ENCODE peak calls at places on chromosome 15, in six cellular contexts. O, U, Y, R, J and I are unnamed samples.

GRCh38 chr15:58487724-58488120 is 55.9 kb downstream of the LIPC start:
- DNase-seq in O (no peak), U (no peak), Y (no peak), R (no peak), J (no peak), I (no peak)

GRCh38 chr15:88865498-88866099 is 29.7 kb downstream of the HAPLN3 start:
- DNase-seq in O (no peak), U (no peak), Y (peak), R (no peak), J (no peak), I (no peak)

GRCh38 chr15:93037341-93038063 is 51.5 kb downstream of the RGMA start:
- DNase-seq in O (peak), U (no peak), Y (no peak), R (no peak), J (peak), I (peak)

GRCh38 chr15:55224892-55225291 is 28.2 kb upstream of the RSL24D1 start:
- DNase-seq in O (no peak), U (no peak), Y (no peak), R (no peak), J (no peak), I (no peak)

GRCh38 chr15:68407141-68407885 is 24.6 kb downstream of the ITGA11 start:
- DNase-seq in O (no peak), U (no peak), Y (no peak), R (peak), J (no peak), I (peak)

GRCh38 chr15:78840661-78841060 is 29.4 kb upstream of the ADAMTS7 start:
- DNase-seq in O (no peak), U (no peak), Y (no peak), R (no peak), J (no peak), I (peak)

GRCh38 chr15:31374489-31374888 is 47.9 kb downstream of the KLF13 start:
- DNase-seq in O (no peak), U (no peak), Y (no peak), R (no peak), J (no peak), I (peak)

GRCh38 chr15:25136119-25136518 is 181.3 kb downstream of the SNRPN start:
- DNase-seq in O (no peak), U (no peak), Y (no peak), R (no peak), J (no peak), I (peak)

GRCh38 chr15:81281925-81282895 is 41.7 kb downstream of the STARD5 start:
- DNase-seq in O (no peak), U (no peak), Y (no peak), R (no peak), J (no peak), I (no peak)

GRCh38 chr15:68817304-68818087 is 3.2 kb downstream of the ANP32A start:
- DNase-seq in O (peak), U (no peak), Y (peak), R (peak), J (peak), I (peak)

GRCh38 chr15:69424001-69424400 is 9.9 kb downstream of the KIF23 start:
- DNase-seq in O (no peak), U (no peak), Y (no peak), R (no peak), J (no peak), I (peak)

GRCh38 chr15:80999623-81000036 is 1.1 kb upstream of the TLNRD1 start:
- DNase-seq in O (no peak), U (no peak), Y (peak), R (peak), J (no peak), I (no peak)

GRCh38 chr15:34984884-34985630 is 3.0 kb downstream of the ZNF770 start:
- DNase-seq in O (no peak), U (no peak), Y (peak), R (no peak), J (no peak), I (no peak)

GRCh38 chr15:81331600-81331999 is 7.7 kb upstream of the STARD5 start:
- DNase-seq in O (no peak), U (no peak), Y (no peak), R (no peak), J (no peak), I (no peak)

GRCh38 chr15:36401586-36401966 is 177.8 kb upstream of the CDIN1 start:
- DNase-seq in O (no peak), U (no peak), Y (no peak), R (no peak), J (no peak), I (no peak)

GRCh38 chr15:26051771-26052685 is 188.9 kb upstream of the ATP10A start:
- DNase-seq in O (peak), U (peak), Y (peak), R (no peak), J (no peak), I (peak)

GRCh38 chr15:95690631-95691340 is 639.7 kb upstream of the NR2F2 start:
- DNase-seq in O (no peak), U (no peak), Y (peak), R (no peak), J (no peak), I (no peak)

DNA sequence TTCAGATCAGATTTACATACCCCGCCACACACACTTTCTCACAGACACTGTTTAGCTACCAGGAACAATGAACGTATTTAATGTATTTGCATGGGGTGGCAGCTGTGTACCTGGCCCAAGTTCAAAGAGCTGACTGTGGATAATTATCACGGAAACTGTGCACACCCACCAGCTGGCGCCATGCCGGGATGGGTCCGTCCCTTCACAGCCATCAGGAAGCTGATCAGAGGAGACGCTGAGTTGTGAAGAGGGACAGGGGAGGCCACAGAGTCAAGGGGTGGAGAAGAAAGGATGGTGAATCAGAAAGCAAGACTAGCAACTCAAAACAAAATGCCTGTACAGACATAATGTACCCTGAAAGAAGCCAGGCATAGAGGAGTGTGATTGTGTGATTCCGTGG is 13.1 kb upstream of the PLA2G4D start:
- DNase-seq in O (no peak), U (no peak), Y (no peak), R (peak), J (no peak), I (no peak)
- H3K4me3 ChIP-seq in O (no peak), U (no peak), Y (no peak), R (no peak), J (no peak), I (no peak)

GRCh38 chr15:48806151-48806550 is 4.7 kb downstream of the CEP152 start:
- DNase-seq in O (no peak), U (no peak), Y (no peak), R (no peak), J (no peak), I (peak)
- H3K4me3 ChIP-seq in O (no peak), U (no peak), Y (no peak), R (no peak), J (no peak), I (no peak)

GRCh38 chr15:40342421-40343313 is 1.9 kb upstream of the CCDC9B start:
- DNase-seq in O (no peak), U (no peak), Y (peak), R (no peak), J (peak), I (no peak)

GRCh38 chr15:40338921-40339620 is 1.7 kb downstream of the CCDC9B start:
- DNase-seq in O (peak), U (peak), Y (peak), R (no peak), J (peak), I (peak)

GRCh38 chr15:40340038-40340739 is 550 bp downstream of the CCDC9B start:
- DNase-seq in O (no peak), U (no peak), Y (peak), R (peak), J (peak), I (peak)

GRCh38 chr15:40339621-40339945 is 1.2 kb downstream of the CCDC9B start:
- DNase-seq in O (no peak), U (no peak), Y (no peak), R (no peak), J (peak), I (no peak)

DNA sequence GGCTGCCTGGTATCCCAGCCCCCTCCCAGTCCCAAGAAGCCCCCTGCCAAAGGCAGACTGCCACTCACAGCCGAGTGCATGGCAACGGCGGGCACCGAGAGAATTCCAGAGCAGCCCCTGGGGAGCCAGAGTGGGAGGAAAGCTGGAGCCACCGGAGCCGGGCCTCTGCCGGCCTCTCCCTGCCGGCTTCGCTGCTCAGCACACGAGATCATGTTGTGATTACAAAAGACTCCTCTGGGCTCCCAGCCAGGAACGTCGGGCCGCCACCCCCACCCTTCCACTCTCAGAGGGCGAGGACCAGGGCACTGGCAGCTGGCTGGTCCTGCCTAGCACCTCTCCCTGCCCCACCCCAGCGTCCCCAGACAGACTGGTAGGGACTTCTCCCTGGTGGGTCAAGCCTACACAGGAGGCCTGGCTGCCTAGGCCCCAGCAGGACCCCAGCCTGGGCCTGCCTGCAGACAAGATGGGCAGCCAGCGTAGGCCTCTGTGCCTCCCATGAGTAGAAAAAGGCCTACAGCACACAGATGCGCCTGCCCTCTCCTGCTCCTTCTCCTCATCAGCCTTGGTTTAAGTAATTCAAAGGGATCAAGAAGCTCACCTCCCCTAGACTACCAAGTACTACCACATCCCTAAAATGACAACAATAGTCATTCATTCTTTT is at the start of gene CCDC9B:
- DNase-seq in O (peak), U (peak), Y (peak), R (peak), J (peak), I (peak)
- H3K4me3 ChIP-seq in O (peak), U (peak), Y (peak), R (peak), J (peak), I (peak)

GRCh38 chr15:63858448-63858847 is 24.7 kb upstream of the HERC1 start:
- DNase-seq in O (no peak), U (no peak), Y (no peak), R (no peak), J (no peak), I (no peak)

GRCh38 chr15:63860161-63860954 is 26.6 kb upstream of the HERC1 start:
- DNase-seq in O (no peak), U (no peak), Y (no peak), R (no peak), J (no peak), I (no peak)

GRCh38 chr15:63857459-63857856 is 23.7 kb upstream of the HERC1 start:
- DNase-seq in O (no peak), U (no peak), Y (no peak), R (no peak), J (no peak), I (no peak)

GRCh38 chr15:63856711-63857458 is 23.1 kb upstream of the HERC1 start:
- DNase-seq in O (peak), U (peak), Y (peak), R (no peak), J (no peak), I (peak)

DNA sequence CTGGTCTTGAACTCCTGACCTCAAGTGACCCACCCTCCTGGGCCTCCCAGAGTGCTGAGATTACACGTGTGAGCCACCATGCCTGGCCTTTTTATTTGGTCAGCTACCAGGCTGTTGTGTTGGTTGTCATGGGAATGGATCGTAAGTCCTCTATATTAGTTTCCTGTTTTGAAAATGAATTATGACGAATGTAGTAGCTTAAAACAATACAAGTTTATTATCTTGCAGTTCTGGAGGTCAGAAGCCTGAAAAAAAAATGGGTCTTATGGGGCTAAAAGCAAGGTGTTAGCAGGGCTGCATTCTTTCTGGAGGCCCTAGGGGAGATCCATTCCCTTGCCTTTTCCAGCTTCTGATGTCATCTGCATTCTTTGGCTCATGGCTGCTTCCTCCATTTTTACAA is 25.1 kb upstream of the HERC1 start:
- DNase-seq in O (no peak), U (no peak), Y (no peak), R (no peak), J (no peak), I (peak)
- H3K4me3 ChIP-seq in O (no peak), U (no peak), Y (no peak), R (no peak), J (no peak), I (no peak)

DNA sequence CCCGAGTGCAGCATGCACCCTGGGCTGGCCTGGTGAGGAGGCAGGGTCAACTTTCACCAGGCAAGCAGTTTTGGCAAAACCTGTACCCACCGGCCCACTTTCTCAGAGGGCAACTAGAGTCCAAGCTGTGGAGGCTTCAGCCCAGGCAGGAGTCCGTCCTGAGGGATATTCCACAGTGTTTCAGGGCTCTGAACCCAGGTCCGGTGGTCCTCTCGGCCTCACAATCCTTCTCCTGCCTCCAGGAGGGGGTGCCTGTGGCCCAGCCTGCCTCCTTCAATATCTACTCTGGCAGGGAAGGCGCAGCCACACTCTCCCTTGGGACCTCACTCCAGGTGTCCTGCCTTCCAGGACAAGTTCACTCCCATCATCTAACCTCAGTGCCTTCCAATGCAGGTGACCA is 3.9 kb downstream of the PLA2G4E start:
- DNase-seq in O (no peak), U (no peak), Y (no peak), R (no peak), J (no peak), I (no peak)
- H3K4me3 ChIP-seq in O (no peak), U (no peak), Y (no peak), R (no peak), J (no peak), I (no peak)

DNA sequence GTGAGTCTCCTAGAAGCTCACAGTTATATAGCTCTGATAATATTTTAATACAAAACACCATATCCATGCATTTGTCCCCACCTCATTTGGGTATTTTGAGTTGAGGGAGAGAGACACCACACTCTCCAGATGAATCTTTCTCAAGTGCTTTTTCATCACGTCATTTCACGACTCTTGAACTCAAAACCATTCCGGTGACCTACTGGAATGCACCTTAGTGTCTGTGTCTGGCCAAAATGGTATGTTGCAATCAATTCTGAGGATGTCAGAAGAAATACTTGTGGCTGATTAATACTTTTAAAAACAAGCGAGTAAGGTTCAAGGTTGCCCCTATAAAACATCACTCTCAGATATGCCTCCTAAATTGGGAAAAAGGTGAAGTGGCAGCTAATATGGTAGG is 352.6 kb upstream of the ICE2 start:
- DNase-seq in O (no peak), U (no peak), Y (no peak), R (no peak), J (no peak), I (peak)
- H3K4me3 ChIP-seq in O (no peak), U (no peak), Y (no peak), R (no peak), J (no peak), I (no peak)

GRCh38 chr15:43877371-43877770 is 50.6 kb downstream of the WDR76 start:
- DNase-seq in O (no peak), U (no peak), Y (no peak), R (no peak), J (no peak), I (no peak)
- H3K4me3 ChIP-seq in O (no peak), U (no peak), Y (no peak), R (no peak), J (peak), I (no peak)

DNA sequence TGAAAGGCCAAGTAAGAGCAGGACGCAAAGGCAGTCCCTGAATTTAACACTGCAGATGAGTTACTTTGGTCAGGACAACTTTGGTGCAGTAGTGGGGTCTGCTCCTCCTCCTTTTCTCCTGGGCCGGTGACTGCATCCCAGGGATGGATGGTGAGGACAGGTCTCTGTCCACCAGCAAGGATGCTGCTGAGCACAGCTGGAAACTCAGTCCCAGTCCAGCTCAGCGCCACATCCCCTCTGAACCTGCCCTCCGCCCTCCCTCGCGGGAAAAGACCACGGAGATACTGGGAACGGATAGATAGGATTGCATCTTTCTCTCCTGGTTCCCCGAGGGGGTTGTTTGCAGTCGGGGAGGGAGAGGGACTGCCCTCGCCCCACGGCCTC is 13.8 kb downstream of the GRAMD2A start:
- DNase-seq in O (no peak), U (no peak), Y (no peak), R (no peak), J (no peak), I (no peak)
- H3K4me3 ChIP-seq in O (peak), U (peak), Y (peak), R (peak), J (peak), I (peak)